ENCODE peak calls at places on chromosomes 4 and X, in four cellular contexts. S is activated CD4-positive, alpha-beta T cell treated with anti-CD3 and anti-CD28 coated beads for 48 hours; E is GM23248; O is sciatic nerve. T is an unnamed sample.

GRCh38 chr4:26056406-26056805 is 142.4 kb downstream of the SMIM20 start:
- DNase-seq in S (no peak), E (no peak), O (no peak), T (no peak)

GRCh38 chr4:71187399-71188196 is 151.2 kb upstream of the SLC4A4 start:
- DNase-seq in S (peak; percentile 35), E (peak; percentile 85), O (peak; percentile 63), T (no peak)

GRCh38 chr4:101954975-101955678 is 164.6 kb downstream of the BANK1 start:
- DNase-seq in S (no peak), E (no peak), O (no peak), T (no peak)

GRCh38 chr4:76963136-76963477 is 13.6 kb downstream of the SEPTIN11 start:
- DNase-seq in S (no peak), E (peak; percentile 55), O (no peak), T (no peak)

GRCh38 chr4:86532851-86533250 is 61.3 kb upstream of the PTPN13 start:
- DNase-seq in S (no peak), E (no peak), O (no peak), T (no peak)

GRCh38 chr4:24644983-24645764 is 60.8 kb upstream of the DHX15 start:
- DNase-seq in S (no peak), E (no peak), O (no peak), T (no peak)

GRCh38 chrX:2552621-2553297 is 52.0 kb upstream of the DHRSX start:
- DNase-seq in S (no peak), E (peak; percentile 79), O (no peak), T (no peak)

GRCh38 chr4:145507636-145508035 is 26.0 kb downstream of the SMAD1 start:
- DNase-seq in S (no peak), E (peak; percentile 12), O (no peak), T (peak; percentile 91)

GRCh38 chr4:147984065-147984777 is 252.3 kb downstream of the ARHGAP10 start:
- DNase-seq in S (peak; percentile 27), E (peak; percentile 59), O (no peak), T (peak; percentile 63)

GRCh38 chr4:19850909-19851308 is 400.8 kb upstream of the SLIT2 start:
- DNase-seq in S (no peak), E (peak; percentile 93), O (no peak), T (peak; percentile 31)

GRCh38 chrX:29661290-29661689 is 554.1 kb upstream of the MAGEB2 start:
- DNase-seq in S (no peak), E (peak; percentile 9), O (no peak), T (peak; percentile 73)

GRCh38 chrX:123830309-123830708 is 29.5 kb upstream of the XIAP start:
- DNase-seq in S (peak; percentile 54), E (no peak), O (no peak), T (no peak)

GRCh38 chrX:24332868-24333267 is 19.0 kb upstream of the SUPT20HL2 start:
- DNase-seq in S (no peak), E (no peak), O (no peak), T (no peak)

GRCh38 chrX:22192419-22193086 is 80.2 kb upstream of the CBLL2 start:
- DNase-seq in S (peak; percentile 61), E (peak; percentile 62), O (peak; percentile 77), T (peak; percentile 46)

GRCh38 chrX:69138512-69138911 is 26.7 kb downstream of the PJA1 start:
- DNase-seq in S (no peak), E (peak; percentile 41), O (no peak), T (no peak)

GRCh38 chrX:130874751-130875150 is 28.3 kb downstream of the ENOX2 start:
- DNase-seq in S (no peak), E (peak; percentile 42), O (no peak), T (no peak)

GRCh38 chr4:83267121-83267834 is 17.3 kb downstream of the COQ2 start:
- DNase-seq in S (no peak), E (peak; percentile 86), O (peak; percentile 67), T (peak; percentile 36)

GRCh38 chrX:122943918-122944317 is 240.2 kb upstream of the GRIA3 start:
- DNase-seq in S (no peak), E (peak; percentile 26), O (no peak), T (no peak)

GRCh38 chr4:87035881-87036509 is 101.2 kb downstream of the AFF1 start:
- DNase-seq in S (no peak), E (no peak), O (no peak), T (no peak)

GRCh38 chr4:148164529-148164928 is 277.7 kb downstream of the NR3C2 start:
- DNase-seq in S (no peak), E (no peak), O (no peak), T (no peak)

GRCh38 chr4:529563-529962 is 30.6 kb downstream of the PIGG start:
- DNase-seq in S (no peak), E (no peak), O (no peak), T (no peak)

GRCh38 chrX:14080031-14080430 is 50.3 kb upstream of the GEMIN8 start:
- DNase-seq in S (no peak), E (no peak), O (no peak), T (no peak)

GRCh38 chr4:118994030-118994429 is 105.4 kb downstream of the SYNPO2 start:
- DNase-seq in S (no peak), E (no peak), O (no peak), T (no peak)

GRCh38 chr4:89469512-89469911 is 161.9 kb upstream of the GPRIN3 start:
- DNase-seq in S (no peak), E (peak; percentile 2), O (no peak), T (no peak)

GRCh38 chr4:8128096-8128856 is 30.3 kb downstream of the ABLIM2 start:
- DNase-seq in S (no peak), E (no peak), O (no peak), T (no peak)

GRCh38 chr4:9765091-9765490 is 16.3 kb upstream of the DRD5 start:
- DNase-seq in S (peak; percentile 27), E (peak; percentile 40), O (no peak), T (peak; percentile 24)

GRCh38 chrX:40570346-40571093 is 10.2 kb upstream of the ATP6AP2 start:
- DNase-seq in S (peak; percentile 9), E (no peak), O (no peak), T (no peak)

GRCh38 chr4:141425124-141425523 is 204.4 kb downstream of the ZNF330 start:
- DNase-seq in S (no peak), E (peak; percentile 72), O (no peak), T (no peak)

GRCh38 chrX:41384041-41384705 is 50.2 kb downstream of the DDX3X start:
- DNase-seq in S (peak; percentile 74), E (peak; percentile 75), O (peak; percentile 65), T (no peak)

GRCh38 chrX:1453390-1453783 is 678 bp upstream of the ASMTL start:
- DNase-seq in S (no peak), E (no peak), O (peak; percentile 92), T (no peak)

GRCh38 chr4:42150653-42151567 is 1.5 kb downstream of the BEND4 start:
- DNase-seq in S (no peak), E (peak; percentile 4), O (peak; percentile 56), T (no peak)

GRCh38 chrX:106921637-106922036 is 1.4 kb downstream of the CLDN2 start:
- DNase-seq in S (no peak), E (no peak), O (no peak), T (no peak)

GRCh38 chr4:188002346-188002745 is 6.8 kb downstream of the ZFP42 start:
- DNase-seq in S (no peak), E (no peak), O (no peak), T (no peak)

GRCh38 chrX:51406688-51407519 is 74.3 kb downstream of the NUDT10 start:
- DNase-seq in S (no peak), E (no peak), O (no peak), T (no peak)

GRCh38 chr4:180694875-180695274 is 1548.3 kb upstream of the TENM3 start:
- DNase-seq in S (no peak), E (no peak), O (no peak), T (no peak)

GRCh38 chr4:8171941-8172924 is 13.6 kb upstream of the ABLIM2 start:
- DNase-seq in S (peak; percentile 66), E (no peak), O (no peak), T (no peak)

GRCh38 chr4:56086073-56086521 is 137.4 kb downstream of the CEP135 start:
- DNase-seq in S (no peak), E (no peak), O (no peak), T (no peak)